ENCODE peak calls at places on chromosomes 7 and 10, in eight cellular contexts. E is adrenal gland, S is body of pancreas, V is uterus, W is transverse colon, X is sigmoid colon, L is GM12892, J is GM12878. F is an unnamed sample.

GRCh38 chr10:12350167-12350872 is 973 bp downstream of the CAMK1D start:
- DNase-seq in E (peak), S (peak), V (peak), W (peak), X (peak), L (no peak), J (no peak), F (no peak)

GRCh38 chr7:27144799-27145166 is 1.3 kb upstream of the HOXA5 start:
- DNase-seq in E (peak), S (no peak), V (peak), W (peak), X (peak), L (no peak), J (no peak), F (no peak)

GRCh38 chr10:2014541-2014940 is 277.2 kb upstream of the ADARB2 start:
- DNase-seq in E (no peak), S (no peak), V (no peak), W (no peak), X (no peak), L (no peak), J (no peak), F (no peak)

GRCh38 chr10:76721891-76722505 is 915.6 kb downstream of the KCNMA1 start:
- DNase-seq in E (no peak), S (no peak), V (no peak), W (no peak), X (no peak), L (no peak), J (no peak), F (no peak)

GRCh38 chr7:81525901-81526300 is 243.9 kb downstream of the HGF start:
- DNase-seq in E (no peak), S (no peak), V (no peak), W (no peak), X (no peak), L (no peak), J (no peak), F (no peak)

GRCh38 chr7:2106920-2107319 is 125.8 kb downstream of the MAD1L1 start:
- DNase-seq in E (no peak), S (no peak), V (no peak), W (no peak), X (no peak), L (no peak), J (no peak), F (peak)

GRCh38 chr10:118966131-118967125 is 63.1 kb upstream of the NANOS1 start:
- DNase-seq in E (peak), S (no peak), V (no peak), W (no peak), X (no peak), L (no peak), J (no peak), F (no peak)

GRCh38 chr10:132183046-132183445 is 3.7 kb upstream of the DPYSL4 start:
- DNase-seq in E (no peak), S (peak), V (no peak), W (no peak), X (peak), L (no peak), J (no peak), F (no peak)

GRCh38 chr10:28913850-28914249 is 236.5 kb downstream of the BAMBI start:
- DNase-seq in E (no peak), S (peak), V (no peak), W (no peak), X (no peak), L (no peak), J (no peak), F (no peak)

GRCh38 chr7:135317676-135318326 is 84.2 kb downstream of the STRA8 start:
- DNase-seq in E (no peak), S (no peak), V (peak), W (peak), X (no peak), L (no peak), J (no peak), F (no peak)

GRCh38 chr7:66076459-66077329 is 1.1 kb downstream of the ASL start:
- DNase-seq in E (no peak), S (peak), V (no peak), W (peak), X (no peak), L (no peak), J (no peak), F (no peak)

GRCh38 chr10:22681783-22682183 is 32.6 kb downstream of the PIP4K2A start:
- DNase-seq in E (no peak), S (peak), V (no peak), W (no peak), X (no peak), L (no peak), J (no peak), F (peak)

GRCh38 chr10:43774234-43774769 is 125.6 kb upstream of the ZNF32 start:
- DNase-seq in E (no peak), S (no peak), V (no peak), W (no peak), X (no peak), L (no peak), J (no peak), F (no peak)

GRCh38 chr7:1700536-1701333 is 30.7 kb downstream of the ELFN1 start:
- DNase-seq in E (no peak), S (no peak), V (no peak), W (no peak), X (no peak), L (no peak), J (no peak), F (no peak)

GRCh38 chr7:97145068-97145467 is 27.6 kb downstream of the SDHAF3 start:
- DNase-seq in E (no peak), S (no peak), V (no peak), W (no peak), X (no peak), L (no peak), J (no peak), F (no peak)

GRCh38 chr10:129766611-129767550 is 197.2 kb downstream of the EBF3 start:
- DNase-seq in E (peak), S (no peak), V (peak), W (peak), X (peak), L (no peak), J (no peak), F (no peak)

GRCh38 chr10:56561336-56561735 is 200.3 kb upstream of the ZWINT start:
- DNase-seq in E (no peak), S (no peak), V (no peak), W (no peak), X (no peak), L (no peak), J (no peak), F (no peak)

GRCh38 chr7:50156746-50157145 is 63.7 kb upstream of the ZPBP start:
- DNase-seq in E (no peak), S (no peak), V (no peak), W (no peak), X (no peak), L (no peak), J (no peak), F (no peak)

GRCh38 chr10:19889279-19889678 is 73.0 kb downstream of the PLXDC2 start:
- DNase-seq in E (no peak), S (no peak), V (no peak), W (no peak), X (no peak), L (no peak), J (no peak), F (no peak)

GRCh38 chr7:36192050-36192824 is 39.2 kb downstream of the EEPD1 start:
- DNase-seq in E (no peak), S (no peak), V (no peak), W (no peak), X (peak), L (no peak), J (peak), F (no peak)

GRCh38 chr7:13161125-13161524 is 473.7 kb downstream of the ARL4A start:
- DNase-seq in E (no peak), S (no peak), V (no peak), W (no peak), X (no peak), L (no peak), J (no peak), F (no peak)
- TF ChIP-seq POLR2A in E (no peak), S (no peak), V (no peak), W (no peak), X (no peak), L (no peak), J (no peak), F (no peak)

GRCh38 chr10:326894-327635 is 191.8 kb downstream of the ZMYND11 start:
- DNase-seq in E (peak), S (no peak), V (no peak), W (no peak), X (no peak), L (no peak), J (no peak), F (no peak)

GRCh38 chr10:325282-325681 is 190.0 kb downstream of the ZMYND11 start:
- DNase-seq in E (peak), S (no peak), V (no peak), W (no peak), X (no peak), L (no peak), J (no peak), F (no peak)

GRCh38 chr10:329361-330099 is 194.3 kb downstream of the ZMYND11 start:
- DNase-seq in E (peak), S (peak), V (peak), W (peak), X (peak), L (no peak), J (no peak), F (peak)

GRCh38 chr10:326350-326749 is 191.1 kb downstream of the ZMYND11 start:
- DNase-seq in E (peak), S (no peak), V (no peak), W (no peak), X (no peak), L (no peak), J (no peak), F (no peak)

GRCh38 chr10:327889-328809 is 192.9 kb downstream of the ZMYND11 start:
- DNase-seq in E (peak), S (peak), V (no peak), W (no peak), X (no peak), L (no peak), J (no peak), F (no peak)
- TF ChIP-seq POLR2A in E (no peak), S (no peak), V (no peak), W (no peak), X (no peak), L (no peak), J (no peak), F (no peak)

GRCh38 chr10:35195361-35196306 is 69.0 kb downstream of the CREM start:
- DNase-seq in E (peak), S (peak), V (peak), W (peak), X (peak), L (no peak), J (peak), F (peak)
- TF ChIP-seq POLR2A in E (peak), S (no peak), V (peak), W (peak), X (peak), L (peak), J (peak), F (no peak)

GRCh38 chr7:47267346-47267745 is 314.6 kb downstream of the TNS3 start:
- DNase-seq in E (no peak), S (no peak), V (no peak), W (no peak), X (no peak), L (no peak), J (no peak), F (no peak)

GRCh38 chr7:47265621-47266020 is 316.3 kb downstream of the TNS3 start:
- DNase-seq in E (no peak), S (no peak), V (no peak), W (no peak), X (no peak), L (no peak), J (no peak), F (no peak)

GRCh38 chr7:47266131-47266706 is 315.7 kb downstream of the TNS3 start:
- DNase-seq in E (peak), S (peak), V (peak), W (peak), X (peak), L (no peak), J (peak), F (peak)

GRCh38 chr7:47268826-47269465 is 313.0 kb downstream of the TNS3 start:
- DNase-seq in E (no peak), S (no peak), V (no peak), W (no peak), X (no peak), L (no peak), J (no peak), F (no peak)

DNA sequence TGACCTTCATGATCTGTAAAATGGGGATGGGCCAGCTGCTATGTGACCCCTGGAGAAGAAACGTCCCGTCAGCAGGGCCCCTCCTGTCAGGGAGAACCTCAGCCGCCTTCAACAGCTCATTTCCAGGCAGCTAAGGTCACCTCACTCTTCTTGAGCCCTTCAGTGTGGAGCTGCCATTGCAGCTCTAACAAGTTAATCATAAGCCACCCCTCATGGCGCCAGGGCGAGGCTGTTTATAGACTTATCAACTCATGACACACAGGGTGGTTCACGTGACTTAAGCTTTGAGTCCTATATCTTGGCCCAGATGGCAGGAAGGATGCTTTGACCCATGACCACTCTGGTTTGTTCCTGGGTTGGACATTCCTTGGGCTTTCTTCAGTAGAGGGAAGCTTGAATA is 315.1 kb downstream of the TNS3 start:
- DNase-seq in E (no peak), S (peak), V (no peak), W (peak), X (peak), L (no peak), J (no peak), F (no peak)
- TF ChIP-seq POLR2A in E (no peak), S (no peak), V (no peak), W (peak), X (no peak), L (no peak), J (no peak), F (no peak)

GRCh38 chr10:73647211-73647874 is 6.1 kb upstream of the MYOZ1 start:
- DNase-seq in E (peak), S (peak), V (peak), W (peak), X (peak), L (no peak), J (no peak), F (no peak)
- TF ChIP-seq POLR2A in E (no peak), S (no peak), V (no peak), W (no peak), X (no peak), L (no peak), J (no peak), F (no peak)